ENCODE peak calls at places on chromosomes 3 and 15, in four cellular contexts. K, Z, Q and R are unnamed samples.

GRCh38 chr15:43469867-43470266 is 23.1 kb downstream of the TP53BP1 start:
- DNase-seq in Q (no peak), K (no peak), Z (no peak), R (no peak)

GRCh38 chr3:100844063-100844936 is 135.0 kb downstream of the TFG start:
- DNase-seq in K (no peak), Z (no peak), Q (no peak), R (no peak)

GRCh38 chr3:9727041-9727595 is 4.4 kb upstream of the BRPF1 start:
- DNase-seq in Z (no peak), K (peak; percentile 71), Q (peak; percentile 48), R (peak; percentile 16)

GRCh38 chr3:17301271-17301670 is 416.5 kb downstream of the PLCL2 start:
- DNase-seq in K (no peak), Q (no peak), Z (no peak), R (no peak)

GRCh38 chr3:6723205-6723604 is 137.7 kb upstream of the GRM7 start:
- DNase-seq in Z (no peak), K (no peak), Q (no peak), R (no peak)

GRCh38 chr3:30289324-30289723 is 317.1 kb upstream of the TGFBR2 start:
- DNase-seq in Q (no peak), K (no peak), Z (no peak), R (no peak)

GRCh38 chr15:74373056-74373650 is 5.7 kb upstream of the CYP11A1 start:
- DNase-seq in K (no peak), Q (no peak), Z (no peak), R (no peak)

GRCh38 chr3:60742606-60743145 is 508.6 kb downstream of the FHIT start:
- DNase-seq in Z (no peak), K (no peak), Q (no peak), R (no peak)

GRCh38 chr3:140053011-140053702 is 118.2 kb downstream of the CLSTN2 start:
- DNase-seq in Z (no peak), Q (no peak), K (no peak), R (no peak)

GRCh38 chr15:81268340-81268739 is 55.6 kb downstream of the STARD5 start:
- DNase-seq in Q (no peak), K (no peak), Z (no peak), R (no peak)

GRCh38 chr3:46981932-46982471 is 2.5 kb downstream of the NBEAL2 start:
- DNase-seq in Z (peak; percentile 75), K (no peak), Q (no peak), R (no peak)

GRCh38 chr3:10647376-10647775 is 142.0 kb upstream of the ATP2B2 start:
- DNase-seq in Z (no peak), Q (no peak), K (no peak), R (no peak)

GRCh38 chr3:41026394-41027177 is 172.7 kb upstream of the CTNNB1 start:
- DNase-seq in Z (peak; percentile 56), K (no peak), Q (no peak), R (no peak)

GRCh38 chr3:6262035-6262434 is 598.9 kb upstream of the GRM7 start:
- DNase-seq in Z (no peak), K (no peak), Q (no peak), R (no peak)

GRCh38 chr15:38260077-38260476 is 7.4 kb downstream of the SPRED1 start:
- DNase-seq in Q (no peak), K (no peak), Z (no peak), R (no peak)

GRCh38 chr3:118641608-118642007 is 393.0 kb downstream of the IGSF11 start:
- DNase-seq in Q (no peak), Z (no peak), K (no peak), R (no peak)

GRCh38 chr3:148957586-148957985 is 33.8 kb upstream of the GYG1 start:
- DNase-seq in Q (peak; percentile 8), K (no peak), Z (no peak), R (no peak)

GRCh38 chr15:46467041-46467440 is 832.2 kb downstream of the SQOR start:
- DNase-seq in K (no peak), Q (no peak), Z (no peak), R (no peak)

GRCh38 chr3:24060055-24060454 is 115.0 kb downstream of the NR1D2 start:
- DNase-seq in Q (no peak), Z (peak; percentile 87), K (no peak), R (no peak)

GRCh38 chr3:178393833-178394232 is 142.4 kb upstream of the KCNMB2 start:
- DNase-seq in K (no peak), Q (no peak), Z (no peak), R (no peak)

GRCh38 chr15:83869329-83869728 is 215.4 kb downstream of the ADAMTSL3 start:
- DNase-seq in Q (no peak), Z (no peak), K (no peak), R (no peak)

GRCh38 chr3:140420621-140421357 is 257.1 kb upstream of the TRIM42 start:
- DNase-seq in Z (peak; percentile 40), Q (no peak), K (no peak), R (no peak)

GRCh38 chr3:194481525-194482195 is 5.1 kb downstream of the ATP13A3 start:
- DNase-seq in K (no peak), Q (no peak), Z (no peak), R (no peak)

GRCh38 chr3:194482196-194482593 is 4.6 kb downstream of the ATP13A3 start:
- DNase-seq in Q (no peak), Z (no peak), K (no peak), R (no peak)

GRCh38 chr3:194483850-194484249 is 3.0 kb downstream of the ATP13A3 start:
- DNase-seq in Z (no peak), K (no peak), Q (no peak), R (no peak)

GRCh38 chr3:194484614-194485013 is 2.2 kb downstream of the ATP13A3 start:
- DNase-seq in K (no peak), Q (no peak), Z (no peak), R (no peak)

GRCh38 chr3:194481103-194481502 is 5.7 kb downstream of the ATP13A3 start:
- DNase-seq in Q (no peak), K (no peak), Z (no peak), R (no peak)
- H3K4me1 ChIP-seq in Q (peaks cover 18% of the 10 kb centered on the region), K (peaks cover 51% of the 10 kb centered on the region), Z (peaks cover 18% of the 10 kb centered on the region), R (peaks cover 4% of the 10 kb centered on the region)

GRCh38 chr15:90463381-90463780 is 66.3 kb upstream of the CRTC3 start:
- DNase-seq in Z (no peak), K (no peak), Q (no peak), R (no peak)

GRCh38 chr15:90460142-90460824 is 69.4 kb upstream of the CRTC3 start:
- DNase-seq in Z (no peak), K (no peak), Q (no peak), R (no peak)

GRCh38 chr15:90465930-90466567 is 63.7 kb upstream of the CRTC3 start:
- DNase-seq in Q (no peak), K (no peak), Z (no peak), R (no peak)

GRCh38 chr15:90469723-90470122 is 60.0 kb upstream of the CRTC3 start:
- DNase-seq in Q (no peak), K (no peak), Z (no peak), R (no peak)

GRCh38 chr15:90465140-90465929 is 64.4 kb upstream of the CRTC3 start:
- DNase-seq in K (no peak), Q (no peak), Z (no peak), R (no peak)
- H3K36me3 ChIP-seq in K (peaks cover 35% of the 10 kb centered on the region), Q (no peaks in the 10 kb centered on the region), Z (peaks cover 31% of the 10 kb centered on the region), R (peaks cover 45% of the 10 kb centered on the region)

GRCh38 chr3:172098698-172099494 is 59.5 kb downstream of the FNDC3B start:
- DNase-seq in K (no peak), Z (no peak), Q (no peak), R (no peak)

GRCh38 chr3:172102123-172102882 is 62.9 kb downstream of the FNDC3B start:
- DNase-seq in Z (peak; percentile 61), Q (no peak), K (peak; percentile 46), R (no peak)

GRCh38 chr3:172099495-172099808 is 60.1 kb downstream of the FNDC3B start:
- DNase-seq in Q (no peak), K (no peak), Z (no peak), R (no peak)

GRCh38 chr3:172101107-172101506 is 61.7 kb downstream of the FNDC3B start:
- DNase-seq in Z (no peak), Q (no peak), K (no peak), R (no peak)

GRCh38 chr3:172100482-172100881 is 61.1 kb downstream of the FNDC3B start:
- DNase-seq in K (no peak), Z (no peak), Q (no peak), R (no peak)
- H3K4me1 ChIP-seq in K (peaks cover 60% of the 10 kb centered on the region), Z (peaks cover 59% of the 10 kb centered on the region), Q (no peaks in the 10 kb centered on the region), R (peaks cover 18% of the 10 kb centered on the region)

DNA sequence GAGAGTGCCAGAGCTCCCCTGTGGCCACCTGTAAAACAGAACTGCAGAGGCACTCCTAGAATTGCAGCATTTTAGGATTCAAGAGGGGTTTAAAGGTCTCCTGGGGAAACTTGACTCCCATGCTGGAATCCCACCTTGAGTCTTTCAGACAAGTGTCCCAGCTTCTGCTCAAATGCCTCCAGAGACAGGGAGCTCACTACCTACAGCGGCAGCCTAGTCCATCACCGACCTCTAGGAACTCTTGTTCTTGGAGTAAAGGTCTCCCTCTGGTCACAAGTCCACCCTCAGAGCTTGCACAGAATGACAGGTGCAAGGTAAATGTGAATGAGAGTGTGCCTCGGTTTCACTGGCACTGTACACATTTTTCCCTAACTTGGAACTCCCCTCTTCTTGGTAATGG is 72.0 kb downstream of the NUP210 start:
- DNase-seq in K (no peak), Q (no peak), Z (no peak), R (no peak)
- H3K36me3 ChIP-seq in K (peaks cover 69% of the 10 kb centered on the region), Q (peaks cover 17% of the 10 kb centered on the region), Z (peaks cover 16% of the 10 kb centered on the region), R (peaks cover 42% of the 10 kb centered on the region)

GRCh38 chr3:73572371-73572770 is 52.4 kb downstream of the PDZRN3 start:
- DNase-seq in Z (no peak), K (no peak), Q (no peak), R (no peak)
- H3K4me1 ChIP-seq in Z (no peaks in the 10 kb centered on the region), K (no peaks in the 10 kb centered on the region), Q (no peaks in the 10 kb centered on the region), R (no peaks in the 10 kb centered on the region)

GRCh38 chr3:14150491-14151230 is 25.8 kb downstream of the TMEM43 start:
- DNase-seq in Q (no peak), Z (no peak), K (no peak), R (no peak)
- H3K36me3 ChIP-seq in Q (peaks cover 12% of the 10 kb centered on the region), Z (peaks cover 62% of the 10 kb centered on the region), K (peaks cover 60% of the 10 kb centered on the region), R (peaks cover 54% of the 10 kb centered on the region)

GRCh38 chr15:58374147-58374546 is 57.6 kb upstream of the LIPC start:
- DNase-seq in Z (no peak), K (no peak), Q (no peak), R (no peak)
- H3K4me1 ChIP-seq in Z (no peaks in the 10 kb centered on the region), K (no peaks in the 10 kb centered on the region), Q (no peaks in the 10 kb centered on the region), R (no peaks in the 10 kb centered on the region)

GRCh38 chr15:78481917-78482316 is 25.5 kb upstream of the HYKK start:
- DNase-seq in Z (no peak), K (no peak), Q (no peak), R (no peak)
- H3K36me3 ChIP-seq in Z (peaks cover 52% of the 10 kb centered on the region), K (peaks cover 55% of the 10 kb centered on the region), Q (peaks cover 38% of the 10 kb centered on the region), R (peaks cover 50% of the 10 kb centered on the region)